ENCODE peak calls at places on chromosome 7, in four cellular contexts. B is body of pancreas, X is NCI-H446 treated with DMSO at 0.1 percent for 48 hours, K is GM10248. W is an unnamed sample.
A peak's percentile ranks its signal among the peaks of the same experiment; 100 is the strongest.

GRCh38 chr7:87219545-87220025 is at the start of gene TMEM243:
- DNase-seq in B (peak; percentile 79), K (peak; percentile 89), X (no peak), W (no peak)

GRCh38 chr7:156429514-156429913 is 211.1 kb upstream of the RNF32 start:
- DNase-seq in K (no peak), B (no peak), X (no peak), W (no peak)

GRCh38 chr7:19707240-19707639 is 1.6 kb downstream of the POLR1F start:
- DNase-seq in B (no peak), X (no peak), K (no peak), W (no peak)

GRCh38 chr7:1397491-1398327 is 61.6 kb downstream of the MICALL2 start:
- DNase-seq in B (no peak), X (no peak), K (no peak), W (no peak)

GRCh38 chr7:40329601-40330153 is 194.9 kb downstream of the SUGCT start:
- DNase-seq in K (peak; percentile 54), X (no peak), B (no peak), W (peak; percentile 50)

GRCh38 chr7:105837765-105838241 is 38.6 kb downstream of the ATXN7L1 start:
- DNase-seq in X (no peak), K (no peak), B (no peak), W (no peak)

GRCh38 chr7:74272305-74273038 is 16.7 kb upstream of the CLIP2 start:
- DNase-seq in K (peak; percentile 88), X (no peak), B (peak; percentile 46), W (no peak)

GRCh38 chr7:37557810-37558209 is 109.1 kb upstream of the ELMO1 start:
- DNase-seq in X (no peak), K (no peak), B (no peak), W (no peak)

GRCh38 chr7:67692425-67692824 is 695.8 kb downstream of the TYW1 start:
- DNase-seq in B (peak; percentile 66), K (no peak), X (peak; percentile 56), W (peak; percentile 91)

GRCh38 chr7:82700739-82701138 is 257.2 kb upstream of the CACNA2D1 start:
- DNase-seq in X (peak; percentile 54), K (no peak), B (no peak), W (no peak)

GRCh38 chr7:91383186-91383585 is 119.0 kb downstream of the FZD1 start:
- DNase-seq in X (peak; percentile 51), B (no peak), K (no peak), W (no peak)

GRCh38 chr7:44348300-44348699 is 22.9 kb upstream of the CAMK2B start:
- DNase-seq in X (no peak), B (no peak), K (no peak), W (no peak)

GRCh38 chr7:74307738-74308505 is 18.7 kb downstream of the CLIP2 start:
- DNase-seq in X (no peak), K (no peak), B (peak; percentile 80), W (no peak)

GRCh38 chr7:117001283-117001682 is 48.0 kb downstream of the ST7 start:
- DNase-seq in K (no peak), X (no peak), B (no peak), W (no peak)

GRCh38 chr7:2260820-2261219 is 18.8 kb downstream of the NUDT1 start:
- DNase-seq in B (peak; percentile 56), K (no peak), X (no peak), W (peak; percentile 13)

GRCh38 chr7:28879105-28879504 is 79.0 kb downstream of the TRIL start:
- DNase-seq in K (no peak), B (no peak), X (no peak), W (no peak)

GRCh38 chr7:155893664-155894063 is 81.4 kb upstream of the SHH start:
- DNase-seq in X (no peak), B (no peak), K (no peak), W (no peak)

GRCh38 chr7:137591444-137591843 is 247.9 kb upstream of the PTN start:
- DNase-seq in K (no peak), B (no peak), X (no peak), W (peak; percentile 10)

GRCh38 chr7:95205821-95206220 is 118.5 kb downstream of the PON1 start:
- DNase-seq in X (no peak), K (no peak), B (no peak), W (no peak)

GRCh38 chr7:26705567-26705966 is 158.8 kb downstream of the SKAP2 start:
- DNase-seq in K (no peak), B (peak; percentile 8), X (peak; percentile 84), W (peak; percentile 54)

GRCh38 chr7:43164757-43165156 is 52.3 kb downstream of the HECW1 start:
- DNase-seq in B (no peak), X (no peak), K (peak; percentile 72), W (no peak)

GRCh38 chr7:147567043-147567442 is 1023.5 kb upstream of the C7orf33 start:
- DNase-seq in K (no peak), B (no peak), X (no peak), W (no peak)

GRCh38 chr7:128017880-128018845 is 13.1 kb downstream of the LRRC4 start:
- DNase-seq in B (peak; percentile 35), X (peak; percentile 45), K (no peak), W (no peak)

GRCh38 chr7:95430864-95431263 is 4.0 kb downstream of the PON2 start:
- DNase-seq in B (no peak), X (no peak), K (no peak), W (no peak)

GRCh38 chr7:20998309-20998708 is 211.6 kb upstream of the SP8 start:
- DNase-seq in B (no peak), X (no peak), K (no peak), W (peak; percentile 30)

GRCh38 chr7:30844916-30845315 is 66.7 kb upstream of the AQP1 start:
- DNase-seq in B (no peak), X (no peak), K (no peak), W (no peak)

GRCh38 chr7:94205529-94205928 is 189.2 kb upstream of the COL1A2 start:
- DNase-seq in X (no peak), B (no peak), K (no peak), W (no peak)

GRCh38 chr7:22782616-22783232 is 39.9 kb downstream of the TOMM7 start:
- DNase-seq in X (no peak), K (peak; percentile 84), B (peak; percentile 79), W (peak; percentile 1)

GRCh38 chr7:138186951-138187351 is 110.7 kb downstream of the AKR1D1 start:
- DNase-seq in B (no peak), K (no peak), X (no peak), W (no peak)

GRCh38 chr7:3243680-3244079 is 57.4 kb upstream of the SDK1 start:
- DNase-seq in K (no peak), B (no peak), X (no peak), W (no peak)

GRCh38 chr7:51311166-51311565 is 5.4 kb downstream of the COBL start:
- DNase-seq in B (no peak), X (no peak), K (no peak), W (no peak)

GRCh38 chr7:2104107-2104710 is 128.5 kb downstream of the MAD1L1 start:
- DNase-seq in B (peak; percentile 62), K (peak; percentile 87), X (no peak), W (no peak)

GRCh38 chr7:33686001-33686591 is 219.2 kb upstream of the BMPER start:
- DNase-seq in X (no peak), K (no peak), B (no peak), W (no peak)

W was measured in LNCaP clone FGC.